ENCODE peak calls at places on chromosome 17, in five cellular contexts. J is uterus, Y is ovary, B is Panc1, V is IMR-90. O is an unnamed sample. For H3K4me1, the result is how much of the 10 kb centered on the place peaks cover.

GRCh38 chr17:7220593-7221280 is 999 bp downstream of the ACADVL start:
- DNase-seq in J (no peak), Y (peak), B (no peak), V (peak), O (no peak)

GRCh38 chr17:65290041-65290440 is 152.9 kb downstream of the RGS9 start:
- DNase-seq in J (no peak), Y (no peak), B (no peak), V (no peak), O (no peak)

GRCh38 chr17:76659928-76660614 is 16.5 kb upstream of the ST6GALNAC1 start:
- DNase-seq in J (no peak), Y (no peak), B (no peak), V (no peak), O (no peak)

GRCh38 chr17:49926886-49927285 is 42.1 kb upstream of the DLX4 start:
- DNase-seq in J (no peak), Y (peak), B (no peak), V (no peak), O (no peak)

GRCh38 chr17:66272699-66273390 is 29.6 kb upstream of the PRKCA start:
- DNase-seq in J (peak), Y (peak), B (no peak), V (peak), O (no peak)

GRCh38 chr17:40791808-40792436 is 7.8 kb downstream of the KRT28 start:
- DNase-seq in J (no peak), Y (no peak), B (peak), V (peak), O (no peak)

GRCh38 chr17:28963841-28964240 is 12.5 kb upstream of the PHF12 start:
- DNase-seq in J (no peak), Y (no peak), B (no peak), V (no peak), O (no peak)

GRCh38 chr17:72901098-72901497 is 191.4 kb downstream of the SLC39A11 start:
- DNase-seq in J (no peak), Y (no peak), B (no peak), V (no peak), O (no peak)

GRCh38 chr17:6430769-6431168 is 4.2 kb downstream of the AIPL1 start:
- DNase-seq in J (no peak), Y (no peak), B (no peak), V (no peak), O (no peak)

GRCh38 chr17:31093866-31094599 is 744 bp upstream of the NF1 start:
- DNase-seq in J (no peak), Y (no peak), B (no peak), V (no peak), O (no peak)

GRCh38 chr17:11943759-11944347 is 53.4 kb downstream of the ZNF18 start:
- DNase-seq in J (no peak), Y (no peak), B (no peak), V (no peak), O (no peak)

GRCh38 chr17:81685108-81685507 is 1.3 kb downstream of the HGS start:
- DNase-seq in J (no peak), Y (no peak), B (no peak), V (peak), O (no peak)

GRCh38 chr17:79955961-79956735 is 79.5 kb downstream of the TBC1D16 start:
- DNase-seq in J (no peak), Y (no peak), B (no peak), V (no peak), O (peak)

GRCh38 chr17:49862781-49863331 is 15.0 kb upstream of the TAC4 start:
- DNase-seq in J (no peak), Y (no peak), B (no peak), V (no peak), O (no peak)

GRCh38 chr17:29051194-29051593 is 8.3 kb downstream of the PIPOX start:
- DNase-seq in J (no peak), Y (no peak), B (no peak), V (no peak), O (no peak)

GRCh38 chr17:56499799-56500388 is 93.6 kb upstream of the NOG start:
- DNase-seq in J (no peak), Y (no peak), B (peak), V (peak), O (no peak)

GRCh38 chr17:50508573-50509460 is 578 bp downstream of the MYCBPAP start:
- DNase-seq in J (no peak), Y (no peak), B (no peak), V (no peak), O (no peak)

GRCh38 chr17:40340327-40340726 is 24.2 kb downstream of the GJD3 start:
- DNase-seq in J (no peak), Y (no peak), B (no peak), V (no peak), O (no peak)

GRCh38 chr17:11928436-11928835 is 68.8 kb downstream of the ZNF18 start:
- DNase-seq in J (no peak), Y (no peak), B (no peak), V (no peak), O (no peak)

GRCh38 chr17:31739300-31739699 is 119.7 kb downstream of the COPRS start:
- DNase-seq in J (no peak), Y (no peak), B (no peak), V (peak), O (no peak)

GRCh38 chr17:47172698-47173565 is 16.2 kb downstream of the CDC27 start:
- DNase-seq in J (no peak), Y (no peak), B (no peak), V (no peak), O (no peak)

GRCh38 chr17:33288954-33289353 is 4.1 kb downstream of the ASIC2 start:
- DNase-seq in J (no peak), Y (no peak), B (no peak), V (no peak), O (no peak)

GRCh38 chr17:20151174-20151573 is 142.0 kb downstream of the SPECC1 start:
- DNase-seq in J (no peak), Y (no peak), B (no peak), V (no peak), O (no peak)

GRCh38 chr17:82871776-82872561 is 32.1 kb upstream of the ZNF750 start:
- DNase-seq in J (no peak), Y (no peak), B (no peak), V (no peak), O (no peak)

GRCh38 chr17:44197980-44198720 is 1.5 kb downstream of the ATXN7L3 start:
- DNase-seq in J (no peak), Y (peak), B (no peak), V (peak), O (no peak)

GRCh38 chr17:45814622-45815606 is 29.8 kb upstream of the SPPL2C start:
- DNase-seq in J (no peak), Y (no peak), B (no peak), V (no peak), O (no peak)

GRCh38 chr17:57832711-57833596 is 16.9 kb downstream of the MRPS23 start:
- DNase-seq in J (peak), Y (peak), B (no peak), V (peak), O (no peak)

GRCh38 chr17:82489117-82489516 is 30.4 kb upstream of the FOXK2 start:
- DNase-seq in J (no peak), Y (no peak), B (no peak), V (peak), O (peak)

GRCh38 chr17:13194887-13195286 is 177.1 kb upstream of the ELAC2 start:
- DNase-seq in J (no peak), Y (no peak), B (no peak), V (no peak), O (no peak)

GRCh38 chr17:82659886-82660285 is 11.6 kb upstream of the WDR45B start:
- DNase-seq in J (no peak), Y (no peak), B (no peak), V (no peak), O (no peak)

GRCh38 chr17:44363613-44364159 is at the start of gene FAM171A2:
- DNase-seq in J (no peak), Y (peak), B (no peak), V (peak), O (no peak)

GRCh38 chr17:57899391-57899790 is 49.5 kb upstream of the MRPS23 start:
- DNase-seq in J (no peak), Y (no peak), B (no peak), V (no peak), O (no peak)

GRCh38 chr17:8470447-8471047 is 34.9 kb downstream of the NDEL1 start:
- DNase-seq in J (peak), Y (peak), B (no peak), V (no peak), O (no peak)

GRCh38 chr17:40253565-40253964 is 34.1 kb upstream of the CDC6 start:
- DNase-seq in J (no peak), Y (no peak), B (no peak), V (no peak), O (no peak)

GRCh38 chr17:57106107-57106835 is 21.2 kb downstream of the AKAP1 start:
- DNase-seq in J (no peak), Y (no peak), B (no peak), V (no peak), O (no peak)

GRCh38 chr17:44279586-44280344 is 11.8 kb upstream of the SLC4A1 start:
- DNase-seq in J (peak), Y (peak), B (peak), V (peak), O (peak)

GRCh38 chr17:76071497-76072148 is 694 bp downstream of the SRP68 start:
- DNase-seq in J (no peak), Y (no peak), B (no peak), V (no peak), O (no peak)

GRCh38 chr17:81578561-81579225 is 26.5 kb upstream of the FAAP100 start:
- DNase-seq in J (no peak), Y (no peak), B (no peak), V (no peak), O (no peak)

GRCh38 chr17:36657763-36658490 is 56.5 kb downstream of the MRM1 start:
- DNase-seq in J (no peak), Y (no peak), B (no peak), V (no peak), O (no peak)

GRCh38 chr17:68584904-68585303 is 16.3 kb downstream of the FAM20A start:
- DNase-seq in J (no peak), Y (no peak), B (no peak), V (no peak), O (no peak)
- H3K4me1 ChIP-seq in J (under half), Y (under half), B (under half), V (under half), O (under half)

GRCh38 chr17:39150795-39151679 is at the start of gene PLXDC1:
- DNase-seq in J (no peak), Y (no peak), B (no peak), V (no peak), O (no peak)
- H3K4me3 ChIP-seq in J (peak), Y (peak), B (peak), V (peak), O (peak)

GRCh38 chr17:62000186-62000585 is 64.9 kb downstream of the MED13 start:
- DNase-seq in J (no peak), Y (no peak), B (no peak), V (no peak), O (no peak)
- H3K4me1 ChIP-seq in J (under half), Y (under half), B (under half), V (under half), O (under half)

GRCh38 chr17:2214047-2214717 is 89.4 kb downstream of the SMG6 start:
- DNase-seq in J (peak), Y (peak), B (no peak), V (peak), O (peak)
- H3K4me3 ChIP-seq in J (no peak), Y (no peak), B (no peak), V (peak), O (no peak)

DNA sequence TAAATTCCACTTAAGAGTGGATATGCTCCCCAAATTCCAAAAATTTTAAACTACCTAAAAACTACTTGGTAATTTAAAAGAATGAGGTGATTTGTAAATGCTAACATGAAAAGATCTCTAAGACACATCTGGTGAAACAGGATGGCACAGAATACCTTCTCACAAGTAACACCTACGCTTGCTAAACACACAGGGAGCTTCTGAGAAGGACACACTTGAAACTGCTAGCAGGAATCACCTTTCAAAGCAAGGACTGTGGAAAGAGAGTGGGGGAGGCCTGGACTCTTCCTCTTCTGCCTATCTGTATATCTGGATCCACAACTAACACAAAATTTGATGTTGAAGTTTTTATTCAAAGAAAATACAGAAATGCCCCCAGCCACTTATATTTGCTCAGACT is 52.4 kb downstream of the CYTH1 start:
- DNase-seq in J (no peak), Y (no peak), B (no peak), V (no peak), O (no peak)
- H3K4me1 ChIP-seq in J (under half), Y (under half), B (under half), V (under half), O (under half)

GRCh38 chr17:71033336-71033735 is 864.0 kb downstream of the KCNJ2 start:
- DNase-seq in J (no peak), Y (no peak), B (no peak), V (no peak), O (no peak)
- H3K4me3 ChIP-seq in J (no peak), Y (no peak), B (no peak), V (no peak), O (no peak)

DNA sequence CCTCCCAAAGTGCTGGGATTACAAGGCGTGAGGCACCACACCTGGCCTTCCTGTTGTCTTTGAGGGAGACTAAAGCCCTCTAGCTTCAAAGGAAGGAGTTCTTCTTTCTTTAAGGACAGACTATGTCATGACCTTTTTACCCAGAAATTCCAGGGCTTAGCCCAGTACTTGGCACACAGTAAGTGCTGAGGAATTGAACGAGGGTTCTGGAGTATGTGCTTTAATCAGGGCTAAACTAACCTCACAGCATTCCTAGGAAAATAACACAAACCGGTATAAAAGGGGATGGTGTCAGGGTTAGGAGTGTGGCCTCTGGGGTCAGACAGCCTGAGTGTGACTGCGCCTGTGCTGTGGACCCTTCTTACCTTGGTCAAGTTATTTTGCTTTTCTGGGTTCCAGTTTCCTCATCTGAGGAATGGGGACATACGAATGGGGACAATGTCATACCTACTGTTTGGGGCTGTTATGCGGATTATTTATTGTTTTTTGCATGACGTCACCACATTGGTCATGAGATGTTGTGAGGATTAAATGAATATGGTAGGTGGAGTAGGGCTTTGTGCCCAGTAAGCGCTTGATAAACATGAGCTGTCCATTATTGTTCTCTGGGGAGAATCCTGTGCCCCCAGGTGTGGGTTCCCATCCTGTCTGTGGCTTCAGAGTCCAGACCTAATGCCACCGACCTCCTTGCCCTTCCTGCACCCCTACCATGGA is 21.9 kb downstream of the KSR1 start:
- DNase-seq in J (no peak), Y (no peak), B (no peak), V (no peak), O (no peak)
- H3K4me1 ChIP-seq in J (under half), Y (under half), B (under half), V (under half), O (under half)

GRCh38 chr17:752620-753219 is 656 bp upstream of the GEMIN4 start:
- DNase-seq in J (peak), Y (peak), B (no peak), V (peak), O (peak)

GRCh38 chr17:752002-752619 is at the start of gene GEMIN4:
- DNase-seq in J (peak), Y (peak), B (peak), V (peak), O (peak)

GRCh38 chr17:753407-753806 is 1.3 kb upstream of the GEMIN4 start:
- DNase-seq in J (no peak), Y (no peak), B (no peak), V (no peak), O (no peak)

GRCh38 chr17:751269-752001 is 629 bp downstream of the GEMIN4 start:
- DNase-seq in J (no peak), Y (peak), B (no peak), V (peak), O (no peak)

DNA sequence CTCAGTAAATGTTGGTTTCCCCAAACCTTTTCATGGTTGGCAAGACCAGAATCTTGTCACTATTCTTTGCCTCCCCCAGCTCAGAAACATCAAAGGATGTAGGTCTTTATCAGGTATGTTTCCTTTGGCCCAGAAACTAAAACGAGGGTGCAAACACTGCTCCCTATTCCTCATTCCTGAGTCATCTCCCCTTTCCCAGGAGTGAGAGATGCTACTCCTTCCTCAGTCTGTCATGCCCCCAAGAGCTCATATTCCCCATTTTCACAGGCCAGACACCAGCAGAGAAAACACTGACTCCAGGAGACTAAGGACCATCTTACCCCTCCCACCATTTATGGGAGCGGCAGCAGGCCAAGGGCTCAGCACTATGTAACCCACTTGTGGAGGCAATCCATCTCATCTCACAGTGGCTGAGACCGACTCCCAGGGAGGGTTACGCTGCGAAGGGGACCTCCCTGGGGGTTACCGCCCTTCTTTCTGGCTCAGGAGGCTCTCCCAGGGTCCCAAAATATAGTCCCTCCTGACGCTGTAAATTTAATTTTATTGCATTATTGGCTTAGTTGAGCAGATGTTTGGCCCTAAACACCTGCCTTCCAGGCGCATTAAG is 1.5 kb downstream of the GEMIN4 start:
- DNase-seq in J (no peak), Y (no peak), B (no peak), V (no peak), O (no peak)
- H3K4me3 ChIP-seq in J (no peak), Y (no peak), B (peak), V (no peak), O (peak)

O was measured in ascending aorta.